ENCODE peak calls at places on chromosomes 16 and 17, in ten cellular contexts. M is upper lobe of right lung; K is CD8-positive, alpha-beta T cell; Z is omental fat pad; N is thyroid gland; V is cardiac muscle cell; G is activated CD8-positive, alpha-beta T cell treated with anti-CD3 and anti-CD28 coated beads for 36 hours; S is neural progenitor cell; X is pancreas; C is mucosa of descending colon. Q is an unnamed sample.

GRCh38 chr16:685967-686366 is 1.8 kb upstream of the JMJD8 start:
- DNase-seq in M (no peak), N (peak), C (no peak), X (peak), Z (no peak), V (peak), K (no peak), S (peak), G (no peak), Q (no peak)

GRCh38 chr16:5066511-5066910 is 755 bp upstream of the C16orf89 start:
- DNase-seq in K (no peak), M (no peak), S (no peak), G (no peak), N (no peak), C (no peak), V (no peak), Z (no peak), X (no peak), Q (peak)

GRCh38 chr17:19726615-19727376 is 10.4 kb upstream of the SLC47A2 start:
- DNase-seq in K (no peak), M (no peak), S (no peak), Z (no peak), V (peak), G (no peak), C (no peak), N (no peak), X (no peak), Q (no peak)

GRCh38 chr16:2846511-2847310 is 11.3 kb downstream of the PRSS22 start:
- DNase-seq in K (no peak), V (peak), N (no peak), X (no peak), Z (no peak), S (no peak), G (peak), C (no peak), M (no peak), Q (no peak)

GRCh38 chr16:85157813-85158701 is 45.8 kb upstream of the CIBAR2 start:
- DNase-seq in C (no peak), V (no peak), K (peak), M (no peak), S (peak), N (peak), G (peak), Z (no peak), X (no peak), Q (no peak)

GRCh38 chr17:47301161-47301560 is 22.6 kb upstream of the EFCAB13 start:
- DNase-seq in G (no peak), M (no peak), X (no peak), Z (no peak), V (no peak), N (no peak), C (no peak), S (no peak), K (no peak), Q (no peak)

GRCh38 chr16:2952679-2953078 is 11.4 kb upstream of the KREMEN2 start:
- DNase-seq in C (peak), X (peak), G (no peak), K (no peak), V (no peak), M (no peak), Z (no peak), S (no peak), N (no peak), Q (peak)

GRCh38 chr17:21001813-21002221 is 41.0 kb downstream of the USP22 start:
- DNase-seq in S (no peak), V (no peak), G (no peak), X (no peak), N (no peak), Z (no peak), M (peak), C (no peak), K (no peak), Q (no peak)

GRCh38 chr17:11693284-11693683 is 95.0 kb downstream of the DNAH9 start:
- DNase-seq in K (no peak), C (no peak), V (no peak), M (no peak), G (no peak), N (no peak), X (no peak), S (no peak), Z (no peak), Q (no peak)

GRCh38 chr16:2428051-2428786 is 1.0 kb upstream of the CCNF start:
- DNase-seq in G (peak), K (no peak), V (peak), N (peak), Z (no peak), X (peak), S (peak), M (peak), C (peak), Q (peak)

GRCh38 chr16:53864819-53865491 is 161.0 kb downstream of the FTO start:
- DNase-seq in K (no peak), S (no peak), X (no peak), C (no peak), N (no peak), G (peak), Z (no peak), V (peak), M (no peak), Q (no peak)

GRCh38 chr16:12618515-12618914 is 185.2 kb downstream of the CPPED1 start:
- DNase-seq in V (no peak), Z (no peak), N (peak), K (no peak), S (no peak), C (no peak), X (no peak), M (no peak), G (no peak), Q (no peak)

GRCh38 chr17:45098869-45099616 is 33.3 kb downstream of the PLCD3 start:
- DNase-seq in C (peak), Z (peak), N (peak), K (peak), M (peak), G (peak), V (peak), S (peak), X (peak), Q (no peak)

GRCh38 chr17:4043862-4044261 is 79.6 kb upstream of the ATP2A3 start:
- DNase-seq in M (no peak), G (peak), S (no peak), N (peak), X (no peak), Z (no peak), C (peak), V (no peak), K (peak), Q (no peak)

GRCh38 chr17:49708515-49709161 is 874 bp upstream of the SLC35B1 start:
- DNase-seq in G (no peak), N (peak), C (no peak), V (no peak), K (no peak), M (no peak), Z (no peak), S (peak), X (no peak), Q (no peak)

GRCh38 chr16:56625943-56626654 is 518 bp downstream of the MT1E start:
- DNase-seq in C (no peak), Z (no peak), X (no peak), G (no peak), M (no peak), S (no peak), N (peak), V (peak), K (no peak), Q (no peak)

GRCh38 chr17:58985265-58985810 is 121.3 kb downstream of the TRIM37 start:
- DNase-seq in V (no peak), K (no peak), S (no peak), M (no peak), C (no peak), G (no peak), Z (no peak), X (no peak), N (no peak), Q (no peak)

GRCh38 chr16:50925758-50926357 is 184.0 kb downstream of the CYLD start:
- DNase-seq in Z (no peak), N (no peak), V (peak), S (no peak), M (no peak), C (no peak), G (no peak), X (no peak), K (no peak), Q (no peak)

GRCh38 chr16:16083421-16084156 is 134.2 kb downstream of the ABCC1 start:
- DNase-seq in N (no peak), K (no peak), G (peak), C (no peak), M (no peak), V (peak), X (no peak), S (no peak), Z (no peak), Q (no peak)

GRCh38 chr17:5931611-5932010 is 138.6 kb upstream of the WSCD1 start:
- DNase-seq in C (no peak), S (no peak), K (no peak), G (no peak), V (no peak), M (no peak), X (no peak), Z (no peak), N (no peak), Q (no peak)

GRCh38 chr17:5933430-5933829 is 136.7 kb upstream of the WSCD1 start:
- DNase-seq in C (no peak), M (no peak), K (no peak), G (no peak), X (no peak), Z (no peak), S (no peak), V (no peak), N (no peak), Q (no peak)

DNA sequence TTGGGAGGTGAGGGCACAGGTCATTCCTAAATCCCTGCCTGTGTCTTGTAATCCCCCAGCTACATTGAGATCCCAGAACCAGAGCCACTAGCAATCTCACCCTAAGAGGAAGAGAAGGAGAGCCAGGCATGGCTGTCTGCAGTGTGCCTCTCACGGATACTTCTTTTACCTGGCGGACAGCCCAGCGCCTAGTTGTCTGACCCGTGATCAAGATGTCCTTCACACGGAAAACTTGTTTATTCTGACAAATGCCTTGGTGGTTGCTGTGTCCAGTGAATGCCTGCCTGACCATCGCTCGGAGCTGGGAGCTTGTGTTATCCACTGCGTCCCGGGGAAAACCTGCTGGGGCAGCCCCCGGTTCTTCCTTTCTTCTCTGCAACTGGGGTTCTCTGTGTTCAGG is 140.5 kb upstream of the WSCD1 start:
- DNase-seq in N (peak), V (no peak), Z (no peak), X (no peak), G (no peak), M (no peak), K (no peak), S (no peak), C (no peak), Q (no peak)
- TF ChIP-seq CTCF in N (no peak), V (no peak), Z (no peak), X (no peak), G (no peak), M (no peak), K (no peak), S (no peak), C (no peak), Q (no peak)

DNA sequence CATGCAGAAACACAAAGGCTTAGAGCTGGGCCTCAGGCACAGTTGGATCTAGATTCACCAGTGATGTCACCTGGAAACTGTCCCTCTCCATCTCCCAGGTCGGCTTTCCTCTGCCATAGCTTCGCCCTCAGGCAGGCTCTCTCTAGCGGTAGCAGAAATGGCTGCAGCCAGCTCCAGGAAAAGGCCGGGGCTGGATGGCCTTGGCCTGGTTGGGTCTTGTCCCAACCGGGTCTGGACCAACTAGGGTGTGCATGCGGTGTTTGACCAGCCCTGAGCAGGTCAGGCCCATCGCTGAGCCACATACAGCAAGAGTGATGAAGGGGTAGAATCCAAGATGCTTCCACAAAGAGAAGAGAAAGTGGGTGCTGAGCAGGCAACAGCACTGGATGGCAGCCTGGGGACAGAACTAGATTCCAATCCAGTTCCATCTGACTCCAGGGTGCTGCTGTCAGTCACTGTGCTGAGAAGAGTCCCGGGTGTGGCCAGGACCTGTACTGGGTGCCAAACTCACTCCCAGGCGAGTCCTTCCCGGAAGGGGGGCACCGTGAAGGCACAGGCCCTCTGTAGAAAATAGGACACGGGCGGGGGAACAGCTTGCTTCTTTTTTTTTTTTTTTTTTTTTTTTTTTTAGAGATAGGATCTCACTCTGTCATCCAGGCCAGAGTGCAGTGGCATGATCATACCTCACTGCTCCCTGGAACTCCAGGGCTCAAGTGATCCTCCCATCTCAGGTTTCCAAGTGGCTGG is 51.8 kb downstream of the SOCS3 start:
- DNase-seq in S (no peak), Z (no peak), G (no peak), N (peak), V (no peak), C (no peak), K (no peak), X (peak), M (no peak), Q (no peak)
- TF ChIP-seq CTCF in S (peak), Z (no peak), G (no peak), N (no peak), V (no peak), C (no peak), K (no peak), X (peak), M (no peak), Q (no peak)

DNA sequence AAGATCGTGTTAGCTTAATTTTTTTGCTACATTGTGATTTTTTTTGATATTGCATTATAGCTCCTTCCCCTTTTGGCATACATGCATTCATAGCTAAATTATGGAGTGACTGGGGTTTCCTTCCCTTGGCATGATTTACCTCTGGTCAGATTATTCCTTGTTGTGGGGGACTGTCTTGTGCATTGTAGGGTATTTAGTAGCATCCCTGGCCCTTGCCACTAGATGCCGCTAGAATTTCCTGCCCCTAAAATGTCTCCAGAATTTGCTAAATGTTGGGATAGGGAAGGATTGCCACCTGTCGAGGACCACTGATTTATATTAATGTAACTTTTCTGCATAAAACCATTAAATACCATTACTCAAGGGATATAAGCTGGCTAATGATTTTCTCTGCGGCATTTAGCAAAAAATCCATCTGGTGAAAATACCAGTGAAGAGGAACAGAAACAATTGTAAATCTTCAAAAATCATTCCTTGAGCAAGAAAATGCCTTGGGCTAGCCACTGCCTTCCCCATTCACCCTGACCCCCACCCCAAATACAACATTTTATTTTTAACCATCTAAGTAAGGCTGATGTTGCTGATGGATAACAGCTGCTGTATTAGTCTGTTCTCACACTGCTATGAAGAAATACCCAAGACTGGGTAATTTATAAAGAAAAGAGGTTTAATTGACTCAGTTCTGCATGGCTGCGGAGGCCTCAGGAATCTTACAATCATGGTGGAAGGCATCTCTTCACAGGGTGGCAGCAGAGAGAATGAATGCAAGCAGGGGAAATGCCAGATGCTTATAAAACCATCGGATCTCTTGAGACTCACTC is 195.2 kb downstream of the MAP2K6 start:
- DNase-seq in G (no peak), K (no peak), X (no peak), S (peak), Z (no peak), M (no peak), C (no peak), N (peak), V (peak), Q (no peak)
- TF ChIP-seq CTCF in G (peak), K (no peak), X (no peak), S (peak), Z (no peak), M (peak), C (no peak), N (peak), V (peak), Q (peak)

DNA sequence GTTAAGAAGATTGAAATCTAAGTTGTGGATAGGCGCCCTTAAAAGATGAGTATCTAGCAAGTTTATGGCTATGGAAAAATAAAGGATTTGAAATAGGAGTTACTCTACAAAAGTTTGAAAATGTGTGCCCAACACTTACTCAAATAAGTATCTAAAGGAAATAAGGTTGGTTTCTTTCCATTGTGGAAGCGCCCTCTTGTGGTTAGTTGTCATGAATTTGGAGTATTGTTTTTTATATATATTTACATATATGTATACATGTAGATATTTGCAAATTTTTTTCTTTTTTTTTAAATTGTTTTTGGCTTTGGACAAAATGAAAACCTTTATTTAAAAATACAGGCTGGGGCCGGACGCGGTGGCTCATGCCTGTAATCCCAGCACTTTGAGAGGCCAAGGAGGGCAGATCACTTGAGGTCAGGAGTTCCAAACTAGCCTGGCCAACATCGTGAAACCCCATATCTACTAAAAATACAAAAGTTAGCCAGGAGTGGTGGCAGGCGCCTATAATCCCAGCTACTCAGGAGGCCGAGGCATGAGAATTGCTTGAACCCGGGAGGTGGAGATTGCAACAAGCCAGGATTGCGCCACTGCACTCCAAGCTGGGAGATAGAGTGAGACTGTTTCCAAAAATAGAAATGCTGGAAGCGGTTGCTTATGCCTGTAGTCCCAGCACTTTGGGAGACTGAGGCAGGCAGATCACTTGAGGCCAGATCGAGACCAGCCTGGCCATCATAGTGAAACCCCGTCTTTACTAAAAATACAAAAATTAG is 24.0 kb upstream of the VPS4A start:
- DNase-seq in S (peak), V (peak), C (no peak), M (peak), Z (peak), X (no peak), N (peak), K (peak), G (peak), Q (no peak)
- TF ChIP-seq CTCF in S (peak), V (peak), C (peak), M (peak), Z (no peak), X (peak), N (peak), K (peak), G (peak), Q (peak)

Q was measured in chondrocyte.